ENCODE peak calls at places on chromosomes 5 and 9, in five cellular contexts. I, S, Y, W and E are unnamed samples.

GRCh38 chr9:131237931-131238401 is 38.3 kb downstream of the FAM78A start:
- DNase-seq in W (peak), Y (peak), I (peak), S (peak), E (peak)

GRCh38 chr5:74042559-74043357 is 416.8 kb downstream of the ARHGEF28 start:
- DNase-seq in S (no peak), W (no peak), Y (no peak), I (no peak), E (no peak)

GRCh38 chr5:115349001-115349817 is 52.8 kb upstream of the CCDC112 start:
- DNase-seq in W (no peak), I (peak), S (no peak), Y (no peak), E (no peak)

GRCh38 chr5:137167187-137167586 is 331.9 kb downstream of the SPOCK1 start:
- DNase-seq in I (no peak), S (no peak), W (no peak), Y (no peak), E (no peak)

GRCh38 chr9:131282688-131283422 is 6.5 kb upstream of the FAM78A start:
- DNase-seq in S (peak), W (no peak), I (no peak), Y (no peak), E (no peak)

GRCh38 chr9:114156658-114157421 is 1.5 kb downstream of the COL27A1 start:
- DNase-seq in W (no peak), S (no peak), I (peak), Y (peak), E (no peak)

GRCh38 chr5:150517272-150518152 is 9.6 kb downstream of the NDST1 start:
- DNase-seq in W (no peak), S (no peak), I (no peak), Y (no peak), E (no peak)

GRCh38 chr5:2897276-2897990 is 146.0 kb upstream of the IRX2 start:
- DNase-seq in S (no peak), W (no peak), Y (no peak), I (no peak), E (no peak)

GRCh38 chr5:61071565-61071964 is 90.7 kb downstream of the SMIM15 start:
- DNase-seq in S (no peak), Y (no peak), W (no peak), I (no peak), E (no peak)

GRCh38 chr5:10306114-10306513 is 1.6 kb downstream of the CMBL start:
- DNase-seq in I (no peak), S (no peak), W (no peak), Y (no peak), E (no peak)

GRCh38 chr5:127303404-127303803 is 12.8 kb downstream of the MEGF10 start:
- DNase-seq in I (no peak), W (no peak), S (no peak), Y (no peak), E (no peak)

GRCh38 chr5:113170707-113171106 is 194.1 kb downstream of the DCP2 start:
- DNase-seq in Y (no peak), W (no peak), S (no peak), I (no peak), E (no peak)

GRCh38 chr5:124644138-124644537 is 102.3 kb downstream of the ZNF608 start:
- DNase-seq in Y (no peak), W (no peak), S (no peak), I (no peak), E (no peak)

GRCh38 chr5:151332857-151333256 is 14.5 kb downstream of the SLC36A2 start:
- DNase-seq in S (no peak), Y (no peak), W (no peak), I (no peak), E (no peak)

GRCh38 chr5:137635521-137635921 is 100.4 kb downstream of the KLHL3 start:
- DNase-seq in Y (no peak), S (no peak), W (no peak), I (no peak), E (no peak)

GRCh38 chr5:88058625-88059024 is 210.0 kb downstream of the TMEM161B start:
- DNase-seq in I (no peak), Y (no peak), W (no peak), S (no peak), E (no peak)

GRCh38 chr9:71814805-71815204 is 46.5 kb upstream of the CEMIP2 start:
- DNase-seq in I (no peak), W (no peak), S (no peak), Y (no peak), E (no peak)

GRCh38 chr5:35900997-35901396 is 37.4 kb downstream of the CAPSL start:
- DNase-seq in I (no peak), W (no peak), Y (no peak), S (no peak), E (no peak)

GRCh38 chr9:7240569-7241311 is 483.0 kb downstream of the KDM4C start:
- DNase-seq in W (no peak), I (no peak), S (no peak), Y (no peak), E (no peak)

GRCh38 chr9:133235549-133236222 is 26.6 kb upstream of the OBP2B start:
- DNase-seq in S (no peak), Y (no peak), I (no peak), W (no peak), E (no peak)

GRCh38 chr9:135019224-135019623 is 68.2 kb upstream of the OLFM1 start:
- DNase-seq in Y (no peak), W (no peak), I (no peak), S (no peak), E (no peak)

GRCh38 chr5:610011-610743 is 2.0 kb upstream of the CEP72 start:
- DNase-seq in Y (no peak), S (no peak), W (no peak), I (no peak), E (no peak)

GRCh38 chr5:151151263-151151660 is 6.3 kb downstream of the ANXA6 start:
- DNase-seq in I (no peak), S (no peak), W (no peak), Y (no peak), E (no peak)

GRCh38 chr5:29337030-29337429 is 1856.5 kb upstream of the CDH6 start:
- DNase-seq in W (no peak), S (no peak), I (no peak), Y (no peak), E (no peak)

GRCh38 chr9:21404146-21404545 is 4.8 kb upstream of the IFNA8 start:
- DNase-seq in W (no peak), I (no peak), S (no peak), Y (no peak), E (no peak)

GRCh38 chr5:58085800-58086199 is 374.1 kb downstream of the PLK2 start:
- DNase-seq in I (no peak), S (no peak), W (no peak), Y (no peak), E (no peak)

GRCh38 chr9:124496075-124496893 is 10.9 kb downstream of the NR5A1 start:
- DNase-seq in I (no peak), Y (no peak), W (no peak), S (no peak), E (no peak)